ENCODE peak calls at places on chromosomes 4 and X, in five cellular contexts. One of them, this sample, is unnamed.
A peak's percentile ranks its signal among the peaks of the same experiment; 100 is the strongest.

GRCh38 chrX:136639506-136640176 is 8.3 kb upstream of the CD40LG start:
- DNase-seq in tibial nerve: no peak
- DNase-seq in spleen: no peak
- DNase-seq in colonic mucosa: no peak
- DNase-seq in hepatocyte: no peak
- DNase-seq in this sample: no peak

GRCh38 chrX:118221257-118221656 is 104.6 kb upstream of the KLHL13 start:
- DNase-seq in tibial nerve: no peak
- DNase-seq in spleen: no peak
- DNase-seq in colonic mucosa: no peak
- DNase-seq in hepatocyte: no peak
- DNase-seq in this sample: no peak

GRCh38 chr4:152689615-152690501 is 10.1 kb upstream of the TMEM154 start:
- DNase-seq in tibial nerve: no peak
- DNase-seq in spleen: no peak
- DNase-seq in colonic mucosa: no peak
- DNase-seq in hepatocyte: no peak
- DNase-seq in this sample: no peak

GRCh38 chr4:157978680-157979361 is 194.0 kb downstream of the GASK1B start:
- DNase-seq in tibial nerve: peak; percentile 62
- DNase-seq in spleen: no peak
- DNase-seq in colonic mucosa: peak; percentile 27
- DNase-seq in hepatocyte: peak; percentile 80
- DNase-seq in this sample: no peak

GRCh38 chrX:66676990-66677389 is 38.1 kb upstream of the EDA2R start:
- DNase-seq in tibial nerve: no peak
- DNase-seq in spleen: no peak
- DNase-seq in colonic mucosa: no peak
- DNase-seq in hepatocyte: no peak
- DNase-seq in this sample: no peak

GRCh38 chr4:125828316-125828715 is 513.6 kb downstream of the FAT4 start:
- DNase-seq in tibial nerve: no peak
- DNase-seq in spleen: no peak
- DNase-seq in colonic mucosa: no peak
- DNase-seq in hepatocyte: no peak
- DNase-seq in this sample: no peak

GRCh38 chrX:132480581-132481203 is 8.1 kb downstream of the MBNL3 start:
- DNase-seq in tibial nerve: no peak
- DNase-seq in spleen: peak; percentile 74
- DNase-seq in colonic mucosa: peak; percentile 69
- DNase-seq in hepatocyte: peak; percentile 34
- DNase-seq in this sample: peak; percentile 30

GRCh38 chrX:118948270-118948669 is 26.1 kb upstream of the LONRF3 start:
- DNase-seq in tibial nerve: no peak
- DNase-seq in spleen: no peak
- DNase-seq in colonic mucosa: no peak
- DNase-seq in hepatocyte: no peak
- DNase-seq in this sample: no peak

GRCh38 chr4:80255374-80256095 is 10.9 kb upstream of the FGF5 start:
- DNase-seq in tibial nerve: no peak
- DNase-seq in spleen: no peak
- DNase-seq in colonic mucosa: no peak
- DNase-seq in hepatocyte: no peak
- DNase-seq in this sample: no peak

GRCh38 chrX:38129366-38129765 is 91.3 kb downstream of the SRPX start:
- DNase-seq in tibial nerve: no peak
- DNase-seq in spleen: no peak
- DNase-seq in colonic mucosa: no peak
- DNase-seq in hepatocyte: no peak
- DNase-seq in this sample: no peak

GRCh38 chrX:99703467-99703866 is 706.6 kb downstream of the PCDH19 start:
- DNase-seq in tibial nerve: no peak
- DNase-seq in spleen: no peak
- DNase-seq in colonic mucosa: no peak
- DNase-seq in hepatocyte: peak; percentile 26
- DNase-seq in this sample: no peak

GRCh38 chr4:92520563-92520962 is 216.8 kb downstream of the GRID2 start:
- DNase-seq in tibial nerve: no peak
- DNase-seq in spleen: no peak
- DNase-seq in colonic mucosa: no peak
- DNase-seq in hepatocyte: no peak
- DNase-seq in this sample: no peak

GRCh38 chr4:41391271-41391670 is 134.5 kb downstream of the UCHL1 start:
- DNase-seq in tibial nerve: no peak
- DNase-seq in spleen: no peak
- DNase-seq in colonic mucosa: no peak
- DNase-seq in hepatocyte: no peak
- DNase-seq in this sample: no peak

GRCh38 chrX:139113682-139114081 is 402.2 kb upstream of the FGF13 start:
- DNase-seq in tibial nerve: no peak
- DNase-seq in spleen: no peak
- DNase-seq in colonic mucosa: no peak
- DNase-seq in hepatocyte: no peak
- DNase-seq in this sample: no peak

GRCh38 chr4:1130318-1131186 is 17.2 kb upstream of the RNF212 start:
- DNase-seq in tibial nerve: peak; percentile 73
- DNase-seq in spleen: peak; percentile 91
- DNase-seq in colonic mucosa: peak; percentile 74
- DNase-seq in hepatocyte: peak; percentile 84
- DNase-seq in this sample: peak; percentile 83

GRCh38 chrX:21723814-21724213 is 34.1 kb downstream of the SMPX start:
- DNase-seq in tibial nerve: no peak
- DNase-seq in spleen: no peak
- DNase-seq in colonic mucosa: no peak
- DNase-seq in hepatocyte: no peak
- DNase-seq in this sample: no peak

GRCh38 chr4:42268824-42269223 is 116.4 kb upstream of the BEND4 start:
- DNase-seq in tibial nerve: no peak
- DNase-seq in spleen: no peak
- DNase-seq in colonic mucosa: no peak
- DNase-seq in hepatocyte: no peak
- DNase-seq in this sample: no peak

GRCh38 chrX:36344301-36344700 is 424.8 kb downstream of the CFAP47 start:
- DNase-seq in tibial nerve: no peak
- DNase-seq in spleen: no peak
- DNase-seq in colonic mucosa: no peak
- DNase-seq in hepatocyte: no peak
- DNase-seq in this sample: no peak

GRCh38 chr4:119337010-119337409 is 15.1 kb upstream of the FABP2 start:
- DNase-seq in tibial nerve: no peak
- DNase-seq in spleen: no peak
- DNase-seq in colonic mucosa: no peak
- DNase-seq in hepatocyte: no peak
- DNase-seq in this sample: no peak

GRCh38 chr4:77177196-77177595 is 20.2 kb downstream of the CCNG2 start:
- DNase-seq in tibial nerve: no peak
- DNase-seq in spleen: no peak
- DNase-seq in colonic mucosa: no peak
- DNase-seq in hepatocyte: no peak
- DNase-seq in this sample: no peak

GRCh38 chrX:12984629-12985303 is 9.9 kb downstream of the TMSB4X start:
- DNase-seq in tibial nerve: no peak
- DNase-seq in spleen: no peak
- DNase-seq in colonic mucosa: no peak
- DNase-seq in hepatocyte: peak; percentile 63
- DNase-seq in this sample: no peak

GRCh38 chr4:175308236-175308635 is 390.1 kb downstream of the ADAM29 start:
- DNase-seq in tibial nerve: no peak
- DNase-seq in spleen: no peak
- DNase-seq in colonic mucosa: no peak
- DNase-seq in hepatocyte: no peak
- DNase-seq in this sample: no peak

GRCh38 chr4:7813674-7814073 is 126.0 kb downstream of the AFAP1 start:
- DNase-seq in tibial nerve: no peak
- DNase-seq in spleen: no peak
- DNase-seq in colonic mucosa: no peak
- DNase-seq in hepatocyte: no peak
- DNase-seq in this sample: no peak

GRCh38 chr4:10554694-10555093 is 97.5 kb upstream of the ZNF518B start:
- DNase-seq in tibial nerve: peak; percentile 89
- DNase-seq in spleen: no peak
- DNase-seq in colonic mucosa: peak; percentile 58
- DNase-seq in hepatocyte: peak; percentile 80
- DNase-seq in this sample: no peak

GRCh38 chr4:62051332-62051731 is 851.2 kb downstream of the ADGRL3 start:
- DNase-seq in tibial nerve: no peak
- DNase-seq in spleen: no peak
- DNase-seq in colonic mucosa: no peak
- DNase-seq in hepatocyte: no peak
- DNase-seq in this sample: no peak

GRCh38 chr4:84167579-84167978 is 331.5 kb downstream of the NKX6-1 start:
- DNase-seq in tibial nerve: no peak
- DNase-seq in spleen: no peak
- DNase-seq in colonic mucosa: no peak
- DNase-seq in hepatocyte: peak; percentile 10
- DNase-seq in this sample: no peak

GRCh38 chr4:87133183-87133582 is 87.2 kb downstream of the KLHL8 start:
- DNase-seq in tibial nerve: no peak
- DNase-seq in spleen: no peak
- DNase-seq in colonic mucosa: no peak
- DNase-seq in hepatocyte: no peak
- DNase-seq in this sample: no peak

GRCh38 chrX:56114437-56114787 is 117.7 kb upstream of the KLF8 start:
- DNase-seq in tibial nerve: no peak
- DNase-seq in spleen: no peak
- DNase-seq in colonic mucosa: no peak
- DNase-seq in hepatocyte: no peak
- DNase-seq in this sample: no peak
- H3K9me3 ChIP-seq in tibial nerve: no peaks in the 10 kb centered on the region
- H3K9me3 ChIP-seq in spleen: no peaks in the 10 kb centered on the region
- H3K9me3 ChIP-seq in colonic mucosa: no peaks in the 10 kb centered on the region
- H3K9me3 ChIP-seq in hepatocyte: no peaks in the 10 kb centered on the region
- H3K9me3 ChIP-seq in this sample: no peaks in the 10 kb centered on the region

GRCh38 chrX:10576777-10577444 is 43.5 kb downstream of the MID1 start:
- DNase-seq in tibial nerve: no peak
- DNase-seq in spleen: no peak
- DNase-seq in colonic mucosa: no peak
- DNase-seq in hepatocyte: no peak
- DNase-seq in this sample: no peak
- H3K27ac ChIP-seq in tibial nerve: no peak overlapping the region
- H3K27ac ChIP-seq in spleen: no peak overlapping the region
- H3K27ac ChIP-seq in colonic mucosa: no peak overlapping the region
- H3K27ac ChIP-seq in hepatocyte: no peak overlapping the region
- H3K27ac ChIP-seq in this sample: peak overlapping the region; percentile 14

GRCh38 chr4:22607382-22607781 is 85.4 kb upstream of the GBA3 start:
- DNase-seq in tibial nerve: no peak
- DNase-seq in spleen: no peak
- DNase-seq in colonic mucosa: peak; percentile 48
- DNase-seq in hepatocyte: peak; percentile 71
- DNase-seq in this sample: peak; percentile 37
- TF ChIP-seq CTCF in tibial nerve: peak; percentile 38
- TF ChIP-seq CTCF in spleen: no peak
- TF ChIP-seq CTCF in colonic mucosa: peak; percentile 47
- TF ChIP-seq CTCF in hepatocyte: peak; percentile 58
- TF ChIP-seq CTCF in this sample: peak; percentile 34

DNA sequence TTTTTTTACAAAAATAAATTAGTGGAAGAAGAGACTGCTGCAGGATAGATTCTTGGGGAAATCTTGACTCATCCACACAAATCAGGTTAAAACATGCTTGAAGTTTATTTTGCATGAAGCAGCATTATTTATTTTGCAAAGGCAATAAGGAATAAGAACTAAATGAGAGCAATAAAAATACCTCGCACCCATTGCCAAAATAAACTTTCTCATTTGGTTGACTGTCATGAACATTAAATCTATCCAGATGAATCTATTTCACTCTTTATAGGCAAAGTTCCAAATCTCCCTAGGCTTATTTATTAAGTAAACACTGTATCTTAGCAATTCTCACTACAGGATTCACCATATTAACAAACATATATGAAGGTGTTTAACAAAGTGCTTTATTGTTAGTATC is 58.9 kb downstream of the HOPX start:
- DNase-seq in tibial nerve: no peak
- DNase-seq in spleen: no peak
- DNase-seq in colonic mucosa: no peak
- DNase-seq in hepatocyte: no peak
- DNase-seq in this sample: no peak
- H3K9me3 ChIP-seq in tibial nerve: no peaks in the 10 kb centered on the region
- H3K9me3 ChIP-seq in spleen: peaks cover 32% of the 10 kb centered on the region
- H3K9me3 ChIP-seq in colonic mucosa: no peaks in the 10 kb centered on the region
- H3K9me3 ChIP-seq in hepatocyte: no peaks in the 10 kb centered on the region
- H3K9me3 ChIP-seq in this sample: peaks cover 28% of the 10 kb centered on the region

GRCh38 chrX:154307207-154307606 is 11.6 kb downstream of the TKTL1 start:
- DNase-seq in tibial nerve: no peak
- DNase-seq in spleen: peak; percentile 9
- DNase-seq in colonic mucosa: no peak
- DNase-seq in hepatocyte: no peak
- DNase-seq in this sample: no peak
- H3K27ac ChIP-seq in tibial nerve: no peak overlapping the region
- H3K27ac ChIP-seq in spleen: no peak overlapping the region
- H3K27ac ChIP-seq in colonic mucosa: no peak overlapping the region
- H3K27ac ChIP-seq in hepatocyte: no peak overlapping the region
- H3K27ac ChIP-seq in this sample: no peak overlapping the region

GRCh38 chr4:88187766-88188165 is 29.3 kb upstream of the ABCG2 start:
- DNase-seq in tibial nerve: no peak
- DNase-seq in spleen: no peak
- DNase-seq in colonic mucosa: no peak
- DNase-seq in hepatocyte: no peak
- DNase-seq in this sample: no peak

GRCh38 chr4:88189881-88190585 is 31.6 kb upstream of the ABCG2 start:
- DNase-seq in tibial nerve: no peak
- DNase-seq in spleen: no peak
- DNase-seq in colonic mucosa: no peak
- DNase-seq in hepatocyte: no peak
- DNase-seq in this sample: no peak

GRCh38 chr4:88189418-88189738 is 30.9 kb upstream of the ABCG2 start:
- DNase-seq in tibial nerve: no peak
- DNase-seq in spleen: no peak
- DNase-seq in colonic mucosa: no peak
- DNase-seq in hepatocyte: no peak
- DNase-seq in this sample: no peak

GRCh38 chr4:88188738-88189417 is 30.4 kb upstream of the ABCG2 start:
- DNase-seq in tibial nerve: no peak
- DNase-seq in spleen: no peak
- DNase-seq in colonic mucosa: no peak
- DNase-seq in hepatocyte: no peak
- DNase-seq in this sample: no peak

DNA sequence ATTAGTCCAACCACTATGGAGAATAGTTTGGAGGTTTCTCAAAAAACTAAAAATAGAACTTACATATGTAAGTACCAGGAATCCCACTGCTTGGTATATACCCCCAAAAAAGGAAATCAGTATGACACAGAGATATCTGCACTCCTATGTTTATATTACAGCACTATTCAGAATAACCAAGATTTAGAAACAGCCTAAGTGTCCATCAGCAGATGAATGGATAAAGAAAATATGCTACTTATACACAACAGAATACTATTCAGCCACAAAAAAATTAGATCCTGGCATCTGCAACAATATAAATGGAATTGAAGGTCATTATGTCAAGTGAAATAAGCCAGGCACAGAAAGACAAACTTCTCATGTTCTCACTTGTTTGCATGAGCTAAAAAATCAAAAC is 27.5 kb upstream of the ABCG2 start:
- DNase-seq in tibial nerve: no peak
- DNase-seq in spleen: no peak
- DNase-seq in colonic mucosa: no peak
- DNase-seq in hepatocyte: no peak
- DNase-seq in this sample: no peak
- TF ChIP-seq CTCF in tibial nerve: no peak
- TF ChIP-seq CTCF in spleen: no peak
- TF ChIP-seq CTCF in colonic mucosa: no peak
- TF ChIP-seq CTCF in hepatocyte: no peak
- TF ChIP-seq CTCF in this sample: no peak

GRCh38 chrX:77298790-77299189 is 148.4 kb upstream of the FGF16 start:
- DNase-seq in tibial nerve: no peak
- DNase-seq in spleen: no peak
- DNase-seq in colonic mucosa: no peak
- DNase-seq in hepatocyte: no peak
- DNase-seq in this sample: no peak
- H3K9me3 ChIP-seq in tibial nerve: no peaks in the 10 kb centered on the region
- H3K9me3 ChIP-seq in spleen: peaks cover 5% of the 10 kb centered on the region
- H3K9me3 ChIP-seq in colonic mucosa: no peaks in the 10 kb centered on the region
- H3K9me3 ChIP-seq in hepatocyte: no peaks in the 10 kb centered on the region
- H3K9me3 ChIP-seq in this sample: no peaks in the 10 kb centered on the region